ENCODE peak calls at places on chromosomes 2 and 18, in six cellular contexts. M is activated CD4-positive, alpha-beta T cell treated with anti-CD3 and anti-CD28 coated beads for 48 hours; U is ELR; W is left colon; K is immature natural killer cell; A is bronchial epithelial cell. Y is an unnamed sample.

GRCh38 chr2:20642026-20642971 is 8.6 kb downstream of the HS1BP3 start:
- DNase-seq in U (peak; percentile 74), K (peak; percentile 72), M (peak; percentile 83), A (peak; percentile 44), W (peak; percentile 80), Y (peak; percentile 70)

GRCh38 chr2:162490052-162490717 is 146.3 kb downstream of the GCA start:
- DNase-seq in W (no peak), K (no peak), A (peak; percentile 65), U (peak; percentile 53), M (peak; percentile 10), Y (no peak)

GRCh38 chr2:156918410-156918809 is 339.1 kb upstream of the GALNT5 start:
- DNase-seq in M (no peak), U (peak; percentile 36), W (no peak), K (no peak), A (peak; percentile 60), Y (peak; percentile 3)

GRCh38 chr2:48849770-48850169 is 94.2 kb upstream of the LHCGR start:
- DNase-seq in K (no peak), U (peak; percentile 48), M (no peak), W (no peak), A (peak; percentile 84), Y (peak; percentile 66)

GRCh38 chr2:126902152-126902835 is 3.6 kb downstream of the TEX51 start:
- DNase-seq in M (no peak), W (no peak), U (no peak), A (no peak), K (no peak), Y (no peak)

GRCh38 chr2:30947686-30948085 is 140.4 kb upstream of the CAPN13 start:
- DNase-seq in K (no peak), U (no peak), M (peak; percentile 12), A (no peak), W (no peak), Y (no peak)

GRCh38 chr2:9631976-9632700 is 1.3 kb upstream of the YWHAQ start:
- DNase-seq in W (no peak), A (no peak), U (no peak), K (no peak), M (no peak), Y (peak; percentile 71)

GRCh38 chr2:109423556-109424359 is 190.0 kb downstream of the SEPTIN10 start:
- DNase-seq in M (no peak), A (no peak), U (no peak), W (no peak), K (no peak), Y (no peak)

GRCh38 chr18:24413148-24413547 is 13.3 kb upstream of the IMPACT start:
- DNase-seq in W (no peak), U (peak; percentile 25), A (no peak), M (no peak), K (no peak), Y (peak; percentile 47)

GRCh38 chr2:39492095-39492590 is 55.1 kb upstream of the MAP4K3 start:
- DNase-seq in M (peak; percentile 38), A (peak; percentile 99), K (peak; percentile 1), U (peak; percentile 98), W (no peak), Y (peak; percentile 94)

GRCh38 chr2:203431391-203432185 is 103.4 kb downstream of the ABI2 start:
- DNase-seq in M (no peak), A (no peak), U (no peak), K (no peak), W (no peak), Y (no peak)

GRCh38 chr2:172969171-172969570 is 106.5 kb upstream of the MAP3K20 start:
- DNase-seq in K (no peak), M (no peak), A (no peak), U (no peak), W (no peak), Y (no peak)

GRCh38 chr2:55165567-55165966 is 66.5 kb downstream of the CLHC1 start:
- DNase-seq in K (no peak), A (peak; percentile 18), U (peak; percentile 79), M (no peak), W (no peak), Y (peak; percentile 90)

GRCh38 chr18:2985628-2986027 is 27.3 kb downstream of the LPIN2 start:
- DNase-seq in A (peak; percentile 25), W (no peak), K (peak; percentile 58), U (peak; percentile 67), M (no peak), Y (peak; percentile 58)

Y was measured in EH.